ENCODE peak calls at places on chromosomes 16 and 17, in four cellular contexts. R, S, C and J are unnamed samples. For H3K9me2, the result is how much of the 10 kb centered on the place peaks cover.

GRCh38 chr17:59387351-59388069 is 56.1 kb downstream of the YPEL2 start:
- DNase-seq in R (peak), C (no peak), S (no peak), J (peak)

GRCh38 chr17:58284613-58285421 is 4.1 kb upstream of the MPO start:
- DNase-seq in R (no peak), C (peak), S (no peak), J (no peak)

GRCh38 chr17:19747829-19748806 is at the start of gene ALDH3A1:
- DNase-seq in S (peak), R (peak), C (no peak), J (peak)

GRCh38 chr16:72066747-72067146 is 3.7 kb downstream of the HPR start:
- DNase-seq in R (peak), S (peak), C (peak), J (peak)

GRCh38 chr16:83948914-83949723 is 3.9 kb upstream of the OSGIN1 start:
- DNase-seq in C (no peak), S (no peak), R (no peak), J (no peak)

GRCh38 chr16:50988441-50988840 is 162.6 kb downstream of the SALL1 start:
- DNase-seq in R (no peak), C (no peak), S (no peak), J (no peak)

GRCh38 chr16:74608944-74609343 is 2.0 kb upstream of the GLG1 start:
- DNase-seq in R (no peak), S (no peak), C (no peak), J (no peak)

GRCh38 chr16:56864910-56865309 is at the start of gene SLC12A3:
- DNase-seq in C (no peak), S (no peak), R (no peak), J (no peak)

GRCh38 chr17:77365584-77366186 is 224.9 kb downstream of the SEC14L1 start:
- DNase-seq in C (no peak), S (peak), R (peak), J (peak)

GRCh38 chr16:81618661-81619060 is 160.4 kb upstream of the PLCG2 start:
- DNase-seq in C (no peak), S (no peak), R (peak), J (no peak)

GRCh38 chr17:16104189-16104588 is 104.6 kb downstream of the TTC19 start:
- DNase-seq in C (no peak), S (no peak), R (no peak), J (no peak)

GRCh38 chr17:53472586-53472985 is 350.1 kb upstream of the KIF2B start:
- DNase-seq in C (no peak), S (peak), R (peak), J (no peak)

GRCh38 chr16:81645303-81645702 is 133.8 kb upstream of the PLCG2 start:
- DNase-seq in R (peak), C (no peak), S (peak), J (peak)

GRCh38 chr17:64164592-64165285 is 34.8 kb upstream of the ERN1 start:
- DNase-seq in C (no peak), R (no peak), S (no peak), J (no peak)

GRCh38 chr17:3222505-3222904 is 15.0 kb downstream of the OR1A1 start:
- DNase-seq in R (no peak), S (no peak), C (no peak), J (no peak)

GRCh38 chr17:2058521-2059124 is 3.7 kb downstream of the HIC1 start:
- DNase-seq in S (no peak), C (peak), R (peak), J (peak)

DNA sequence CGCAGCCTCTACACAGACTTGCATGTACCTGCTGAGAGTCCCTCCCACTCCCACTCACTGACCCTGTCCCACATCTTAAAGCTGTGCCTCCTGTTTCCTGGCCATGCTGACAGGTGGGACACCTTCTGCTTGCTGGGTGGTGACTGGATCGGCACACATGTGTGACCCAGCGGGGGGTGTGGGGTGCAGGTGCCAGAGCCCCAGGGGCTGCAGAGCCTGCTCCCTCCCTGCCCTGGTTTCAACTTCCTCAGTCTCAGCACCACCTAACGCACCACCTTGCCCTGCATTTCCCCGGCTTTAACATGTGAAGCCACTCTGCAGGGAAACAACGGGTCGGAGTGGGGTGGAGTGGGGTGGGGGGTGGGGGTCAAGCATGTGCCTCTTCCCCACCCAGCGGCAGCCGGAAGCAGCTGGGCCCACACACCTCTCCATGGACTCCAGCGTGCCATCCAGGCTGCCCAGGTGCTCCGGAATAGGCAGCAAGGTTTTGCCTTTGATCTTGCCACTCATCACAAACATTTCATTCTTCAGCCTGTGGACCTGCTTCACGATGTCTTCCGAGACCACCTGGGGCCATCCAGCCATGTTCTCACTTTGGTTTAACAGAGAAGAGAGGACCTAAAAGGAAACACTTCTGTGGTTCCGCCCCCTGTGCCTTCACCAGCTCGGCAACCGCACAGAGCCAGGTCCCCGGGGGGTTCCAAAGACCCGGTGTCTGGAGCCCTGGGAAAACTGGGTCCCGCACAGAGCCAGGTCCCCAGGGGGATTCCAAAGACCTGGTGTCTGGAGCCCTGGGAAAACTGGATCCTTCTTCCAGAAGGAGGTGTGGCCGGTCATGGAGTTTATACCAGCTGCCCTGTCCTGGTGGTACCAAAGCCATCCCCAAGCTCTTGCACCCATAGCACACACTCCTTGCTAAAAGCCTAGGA is 4.7 kb downstream of the DNAH17 start:
- DNase-seq in S (no peak), R (no peak), C (peak), J (no peak)
- TF ChIP-seq EZH2phosphoT487 in S (no peak), R (no peak), C (no peak), J (no peak)

GRCh38 chr16:79845734-79846135 is 245.2 kb upstream of the MAF start:
- DNase-seq in S (no peak), R (no peak), C (no peak), J (no peak)

GRCh38 chr16:79843631-79844043 is 243.1 kb upstream of the MAF start:
- DNase-seq in R (no peak), C (no peak), S (no peak), J (no peak)

GRCh38 chr16:79847101-79847500 is 246.6 kb upstream of the MAF start:
- DNase-seq in C (no peak), R (no peak), S (no peak), J (no peak)

GRCh38 chr16:79844603-79845002 is 244.1 kb upstream of the MAF start:
- DNase-seq in C (no peak), S (no peak), R (no peak), J (no peak)

DNA sequence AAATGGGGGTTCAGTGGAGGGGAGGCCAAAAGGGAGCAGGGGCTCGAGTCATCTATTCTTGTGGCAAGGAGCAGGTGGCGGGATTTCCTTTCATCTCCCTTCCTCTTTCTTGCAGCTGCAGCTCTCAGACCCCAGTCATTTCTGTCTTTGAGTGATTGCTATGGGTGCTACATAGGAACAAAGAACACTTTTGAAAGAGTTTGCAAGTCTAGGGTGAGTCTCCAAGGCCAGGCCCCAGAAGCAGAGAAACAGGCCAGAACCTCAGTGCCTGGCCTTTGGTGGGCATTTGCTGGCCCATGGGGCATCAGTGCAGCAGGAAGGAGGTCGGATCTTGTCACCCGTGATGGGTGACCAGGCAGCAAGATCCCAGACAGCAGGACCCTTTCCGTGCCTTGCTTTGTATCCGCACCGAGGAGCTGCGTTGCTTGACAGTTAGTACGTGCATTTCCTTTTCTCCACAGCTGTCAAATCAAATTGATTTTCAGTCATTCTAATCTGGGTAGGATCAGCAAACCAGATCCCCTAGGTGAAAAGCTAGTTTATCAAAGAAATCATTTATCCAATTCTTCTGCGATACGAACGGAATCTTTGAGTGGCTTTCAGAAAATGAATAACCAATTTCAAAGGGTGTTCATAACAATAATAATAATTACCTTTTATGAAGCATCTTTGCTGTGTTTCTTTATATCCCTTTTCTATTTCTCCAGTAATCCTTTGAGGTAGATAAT is 244.6 kb upstream of the MAF start:
- DNase-seq in C (no peak), S (no peak), R (no peak), J (no peak)
- H2AFZ ChIP-seq in C (no peak), S (no peak), R (no peak), J (no peak)

GRCh38 chr17:61216066-61216465 is 183.6 kb upstream of the TBX2 start:
- DNase-seq in R (no peak), C (no peak), S (no peak), J (no peak)
- H3K9me2 ChIP-seq in R (under half), C (under half), S (under half), J (under half)

GRCh38 chr16:78976212-78976611 is 624.3 kb downstream of the MAF start:
- DNase-seq in C (no peak), S (no peak), R (no peak), J (no peak)
- TF ChIP-seq EZH2phosphoT487 in C (no peak), S (no peak), R (no peak), J (no peak)

GRCh38 chr17:41654134-41654907 is 29.9 kb upstream of the KRT17 start:
- DNase-seq in S (peak), C (peak), R (peak), J (no peak)
- H2AFZ ChIP-seq in S (no peak), C (no peak), R (no peak), J (no peak)

GRCh38 chr17:43722921-43723665 is 35.5 kb downstream of the SOST start:
- DNase-seq in R (no peak), C (no peak), S (no peak), J (no peak)

GRCh38 chr17:43722269-43722619 is 36.3 kb downstream of the SOST start:
- DNase-seq in R (no peak), S (no peak), C (no peak), J (no peak)

GRCh38 chr17:43723697-43724359 is 34.8 kb downstream of the SOST start:
- DNase-seq in C (no peak), S (peak), R (no peak), J (peak)

GRCh38 chr17:43732961-43733360 is 25.6 kb downstream of the SOST start:
- DNase-seq in C (peak), S (peak), R (no peak), J (peak)

DNA sequence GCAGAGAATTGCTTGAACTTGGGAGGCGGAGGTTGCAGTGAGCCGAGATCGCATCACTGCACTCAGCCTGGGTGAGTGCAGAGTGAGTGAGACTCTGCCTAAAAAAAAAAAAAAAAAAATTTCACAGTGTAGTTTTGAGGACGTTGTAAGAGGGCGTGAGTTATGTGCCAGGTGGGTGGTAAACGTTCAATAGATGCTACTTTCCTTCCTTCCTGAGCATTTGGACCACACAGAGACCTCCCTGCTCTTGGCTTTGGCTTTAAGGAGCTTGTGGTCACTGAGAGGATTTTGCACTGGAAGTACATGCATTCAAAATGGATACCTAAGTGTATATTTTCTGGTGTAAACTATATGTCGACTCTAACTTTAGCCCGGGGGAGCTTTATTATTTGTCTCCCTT is 30.5 kb downstream of the SOST start:
- DNase-seq in S (no peak), R (no peak), C (no peak), J (no peak)
- H3K9me2 ChIP-seq in S (under half), R (under half), C (under half), J (under half)

DNA sequence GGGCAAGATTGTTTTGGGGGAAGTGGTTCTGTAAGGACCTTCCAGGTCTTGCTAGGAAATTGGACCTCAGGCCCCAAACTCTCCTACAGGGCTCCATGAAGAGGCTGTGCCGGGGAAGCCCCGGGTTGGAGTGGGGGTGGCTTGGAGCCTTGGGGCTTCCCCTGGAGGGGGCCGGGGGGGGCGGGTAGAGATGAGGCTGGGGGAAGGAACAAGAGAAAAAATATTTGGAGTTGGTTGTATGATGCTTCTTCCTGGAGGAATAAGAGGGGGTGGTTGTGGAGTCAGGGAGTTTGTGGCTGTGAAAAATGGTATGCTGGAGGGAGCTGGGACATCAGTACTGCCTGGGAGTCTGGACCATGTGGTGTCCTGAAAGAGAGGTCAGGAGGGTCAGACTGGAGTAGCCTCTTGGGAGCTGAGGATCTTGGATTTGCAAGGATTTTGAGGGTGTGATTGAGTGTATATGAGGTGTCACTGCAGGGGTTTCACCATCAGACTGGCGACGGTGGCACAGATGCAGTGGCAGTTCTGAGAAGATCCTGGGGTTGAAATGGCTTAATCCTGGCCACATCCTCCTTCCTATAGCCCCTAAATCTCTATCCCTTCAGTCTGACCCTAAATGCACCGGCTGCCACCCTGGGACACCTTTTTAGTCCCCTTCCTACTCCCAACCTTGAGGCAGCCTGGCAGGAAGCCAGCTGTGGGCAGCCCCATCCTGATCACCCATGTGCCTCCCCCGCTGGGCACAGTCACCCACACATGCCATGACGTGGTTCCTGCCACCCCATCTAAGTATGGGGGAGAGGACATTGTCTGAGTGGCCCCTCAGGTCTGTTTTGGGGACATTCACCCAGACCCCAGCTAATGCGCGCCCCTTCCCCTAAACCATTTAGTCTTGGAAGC is 10.9 kb downstream of the RARA start:
- DNase-seq in R (peak), S (no peak), C (no peak), J (peak)
- TF ChIP-seq EZH2phosphoT487 in R (no peak), S (no peak), C (no peak), J (no peak)

GRCh38 chr16:16144416-16144815 is 78.9 kb downstream of the ABCC6 start:
- DNase-seq in C (no peak), S (peak), R (no peak), J (peak)
- H2AFZ ChIP-seq in C (no peak), S (no peak), R (no peak), J (no peak)